ENCODE peak calls at places on chromosome 5, in seven cellular contexts. One of them, this sample, is unnamed.

GRCh38 chr5:73901455-73901854 is 275.5 kb downstream of the ARHGEF28 start:
- DNase-seq in trophoblast cell: no peak
- DNase-seq in mesenchymal stem cell: no peak
- DNase-seq in DND-41: no peak
- DNase-seq in H9: no peak
- DNase-seq in HCT116: no peak
- DNase-seq in GM23248: no peak
- DNase-seq in this sample: peak; percentile 33

GRCh38 chr5:169458269-169458668 is 125.3 kb upstream of the SPDL1 start:
- DNase-seq in mesenchymal stem cell: no peak
- DNase-seq in HCT116: no peak
- DNase-seq in trophoblast cell: no peak
- DNase-seq in DND-41: no peak
- DNase-seq in GM23248: no peak
- DNase-seq in H9: peak; percentile 34
- DNase-seq in this sample: no peak

GRCh38 chr5:123708074-123708806 is 196.3 kb downstream of the CSNK1G3 start:
- DNase-seq in H9: no peak
- DNase-seq in DND-41: no peak
- DNase-seq in HCT116: no peak
- DNase-seq in trophoblast cell: no peak
- DNase-seq in mesenchymal stem cell: no peak
- DNase-seq in GM23248: peak; percentile 84
- DNase-seq in this sample: no peak

GRCh38 chr5:174294891-174295620 is 249.6 kb downstream of the NSG2 start:
- DNase-seq in HCT116: no peak
- DNase-seq in trophoblast cell: no peak
- DNase-seq in mesenchymal stem cell: no peak
- DNase-seq in GM23248: no peak
- DNase-seq in DND-41: no peak
- DNase-seq in H9: peak; percentile 5
- DNase-seq in this sample: no peak

GRCh38 chr5:149229298-149229937 is 42.2 kb upstream of the AFAP1L1 start:
- DNase-seq in DND-41: no peak
- DNase-seq in trophoblast cell: no peak
- DNase-seq in GM23248: no peak
- DNase-seq in HCT116: no peak
- DNase-seq in H9: no peak
- DNase-seq in mesenchymal stem cell: no peak
- DNase-seq in this sample: no peak

GRCh38 chr5:127906562-127907204 is 176.9 kb upstream of the SLC12A2 start:
- DNase-seq in H9: no peak
- DNase-seq in trophoblast cell: no peak
- DNase-seq in mesenchymal stem cell: no peak
- DNase-seq in GM23248: no peak
- DNase-seq in DND-41: no peak
- DNase-seq in HCT116: no peak
- DNase-seq in this sample: peak; percentile 23

GRCh38 chr5:40675396-40676133 is 4.2 kb upstream of the PTGER4 start:
- DNase-seq in HCT116: no peak
- DNase-seq in GM23248: no peak
- DNase-seq in mesenchymal stem cell: no peak
- DNase-seq in H9: no peak
- DNase-seq in trophoblast cell: no peak
- DNase-seq in DND-41: peak; percentile 44
- DNase-seq in this sample: no peak

GRCh38 chr5:146188358-146188757 is 5.9 kb upstream of the LARS1 start:
- DNase-seq in DND-41: no peak
- DNase-seq in H9: no peak
- DNase-seq in HCT116: no peak
- DNase-seq in GM23248: peak; percentile 88
- DNase-seq in trophoblast cell: no peak
- DNase-seq in mesenchymal stem cell: no peak
- DNase-seq in this sample: no peak

GRCh38 chr5:6820851-6821479 is 107.7 kb downstream of the TENT4A start:
- DNase-seq in trophoblast cell: peak; percentile 19
- DNase-seq in GM23248: peak; percentile 37
- DNase-seq in HCT116: peak; percentile 27
- DNase-seq in H9: peak; percentile 76
- DNase-seq in DND-41: peak; percentile 44
- DNase-seq in mesenchymal stem cell: no peak
- DNase-seq in this sample: peak; percentile 76

GRCh38 chr5:123273984-123274383 is 149.2 kb downstream of the CEP120 start:
- DNase-seq in mesenchymal stem cell: no peak
- DNase-seq in HCT116: no peak
- DNase-seq in GM23248: no peak
- DNase-seq in DND-41: no peak
- DNase-seq in H9: no peak
- DNase-seq in trophoblast cell: no peak
- DNase-seq in this sample: no peak

GRCh38 chr5:98096155-98096554 is 677.3 kb upstream of the RGMB start:
- DNase-seq in GM23248: peak; percentile 79
- DNase-seq in HCT116: no peak
- DNase-seq in DND-41: no peak
- DNase-seq in mesenchymal stem cell: peak; percentile 80
- DNase-seq in trophoblast cell: no peak
- DNase-seq in H9: no peak
- DNase-seq in this sample: no peak

GRCh38 chr5:91170266-91170665 is 212.9 kb downstream of the ARRDC3 start:
- DNase-seq in GM23248: peak; percentile 87
- DNase-seq in mesenchymal stem cell: peak; percentile 63
- DNase-seq in HCT116: no peak
- DNase-seq in trophoblast cell: no peak
- DNase-seq in H9: no peak
- DNase-seq in DND-41: no peak
- DNase-seq in this sample: no peak

GRCh38 chr5:122138356-122138755 is 9.0 kb downstream of the ZNF474 start:
- DNase-seq in GM23248: no peak
- DNase-seq in H9: no peak
- DNase-seq in HCT116: no peak
- DNase-seq in DND-41: no peak
- DNase-seq in trophoblast cell: no peak
- DNase-seq in mesenchymal stem cell: no peak
- DNase-seq in this sample: no peak

GRCh38 chr5:177312649-177313181 is 1.0 kb upstream of the MXD3 start:
- DNase-seq in GM23248: peak; percentile 28
- DNase-seq in HCT116: peak; percentile 51
- DNase-seq in H9: peak; percentile 84
- DNase-seq in trophoblast cell: no peak
- DNase-seq in mesenchymal stem cell: no peak
- DNase-seq in DND-41: peak; percentile 74
- DNase-seq in this sample: peak; percentile 86

DNA sequence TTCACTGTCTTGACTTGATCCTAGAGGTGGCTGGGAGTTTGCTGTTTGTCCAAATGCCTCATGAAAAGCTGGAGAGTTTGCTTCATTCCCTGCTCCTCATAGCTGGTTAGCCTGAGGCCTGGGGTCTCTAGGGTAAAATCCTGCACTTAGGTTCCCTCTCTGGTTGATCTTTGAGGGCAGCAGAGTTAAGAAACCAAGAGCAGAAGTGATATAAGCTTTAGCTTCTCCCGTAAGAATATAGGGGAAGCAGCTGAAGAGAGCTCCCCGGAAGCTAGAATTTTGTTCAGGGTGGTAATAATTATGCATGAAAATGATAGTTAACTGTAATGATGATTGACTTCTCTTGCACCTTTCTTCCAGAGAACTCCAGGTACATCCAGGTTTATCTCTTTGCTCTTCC is 1.4 kb downstream of the FAM53C start:
- DNase-seq in GM23248: no peak
- DNase-seq in H9: no peak
- DNase-seq in mesenchymal stem cell: no peak
- DNase-seq in trophoblast cell: no peak
- DNase-seq in HCT116: no peak
- DNase-seq in DND-41: no peak
- DNase-seq in this sample: no peak
- H2AFZ ChIP-seq in GM23248: peak overlapping the region; percentile 90
- H2AFZ ChIP-seq in H9: no peak overlapping the region
- H2AFZ ChIP-seq in mesenchymal stem cell: no peak overlapping the region
- H2AFZ ChIP-seq in trophoblast cell: no peak overlapping the region
- H2AFZ ChIP-seq in HCT116: no peak overlapping the region
- H2AFZ ChIP-seq in DND-41: no peak overlapping the region
- H2AFZ ChIP-seq in this sample: no peak overlapping the region

GRCh38 chr5:1493413-1493812 is 30.3 kb downstream of the LPCAT1 start:
- DNase-seq in HCT116: no peak
- DNase-seq in DND-41: no peak
- DNase-seq in GM23248: no peak
- DNase-seq in mesenchymal stem cell: no peak
- DNase-seq in trophoblast cell: no peak
- DNase-seq in H9: no peak
- DNase-seq in this sample: no peak
- H3K4me2 ChIP-seq in HCT116: no peak overlapping the region
- H3K4me2 ChIP-seq in DND-41: no peak overlapping the region
- H3K4me2 ChIP-seq in GM23248: no peak overlapping the region
- H3K4me2 ChIP-seq in mesenchymal stem cell: no peak overlapping the region
- H3K4me2 ChIP-seq in trophoblast cell: no peak overlapping the region
- H3K4me2 ChIP-seq in H9: no peak overlapping the region
- H3K4me2 ChIP-seq in this sample: no peak overlapping the region

DNA sequence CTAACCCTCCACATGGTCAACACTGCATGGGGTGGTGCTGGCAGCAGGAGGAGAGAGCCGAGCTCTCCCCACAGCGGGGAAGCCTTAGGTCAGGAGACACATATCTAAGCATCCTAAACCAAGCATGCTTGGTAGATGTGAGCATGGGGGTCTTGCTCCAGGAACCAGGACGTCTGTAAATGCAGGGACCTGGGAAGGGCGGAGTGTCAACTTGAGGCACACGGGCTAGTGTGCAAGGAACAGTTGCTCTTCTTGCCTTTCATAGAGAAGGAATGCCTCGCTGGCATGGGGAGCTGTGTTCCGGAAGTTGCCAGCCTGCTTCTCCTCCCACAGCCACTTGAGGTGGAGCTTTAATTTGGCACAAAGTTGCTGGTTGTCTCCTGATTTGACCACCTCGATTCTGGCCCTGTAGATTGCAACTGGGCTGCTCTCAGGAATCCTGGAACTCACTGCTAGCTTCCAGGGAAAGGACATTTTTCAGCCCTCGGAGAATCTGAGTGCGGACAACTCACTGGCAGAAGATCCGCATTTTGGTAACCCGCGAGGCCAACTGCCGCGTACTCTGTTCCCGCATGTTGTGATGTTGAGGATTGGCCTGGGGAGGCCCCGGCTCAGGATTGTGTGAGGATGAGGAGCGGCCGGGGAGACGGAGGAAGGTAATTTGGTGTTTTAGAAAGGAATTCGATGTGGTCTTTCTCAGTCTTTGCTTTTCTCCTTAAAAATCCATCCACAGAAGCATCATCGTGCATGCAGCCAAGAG is 370.3 kb upstream of the IRX1 start:
- DNase-seq in DND-41: no peak
- DNase-seq in H9: no peak
- DNase-seq in HCT116: no peak
- DNase-seq in mesenchymal stem cell: no peak
- DNase-seq in GM23248: no peak
- DNase-seq in trophoblast cell: no peak
- DNase-seq in this sample: no peak
- H2AFZ ChIP-seq in DND-41: no peak overlapping the region
- H2AFZ ChIP-seq in H9: no peak overlapping the region
- H2AFZ ChIP-seq in HCT116: no peak overlapping the region
- H2AFZ ChIP-seq in mesenchymal stem cell: no peak overlapping the region
- H2AFZ ChIP-seq in GM23248: no peak overlapping the region
- H2AFZ ChIP-seq in trophoblast cell: no peak overlapping the region
- H2AFZ ChIP-seq in this sample: no peak overlapping the region

GRCh38 chr5:159178978-159179377 is 30.4 kb downstream of the RNF145 start:
- DNase-seq in H9: no peak
- DNase-seq in DND-41: no peak
- DNase-seq in HCT116: peak; percentile 75
- DNase-seq in trophoblast cell: peak; percentile 37
- DNase-seq in GM23248: peak; percentile 99
- DNase-seq in mesenchymal stem cell: peak; percentile 99
- DNase-seq in this sample: no peak
- H3K4me2 ChIP-seq in H9: no peak overlapping the region
- H3K4me2 ChIP-seq in DND-41: no peak overlapping the region
- H3K4me2 ChIP-seq in HCT116: peak overlapping the region; percentile 34
- H3K4me2 ChIP-seq in trophoblast cell: no peak overlapping the region
- H3K4me2 ChIP-seq in GM23248: peak overlapping the region; percentile 66
- H3K4me2 ChIP-seq in mesenchymal stem cell: no peak overlapping the region
- H3K4me2 ChIP-seq in this sample: no peak overlapping the region

This sample was measured in MM.1S.